ENCODE peak calls at places on chromosomes 2 and 18, in seven cellular contexts. One of them, this sample, is unnamed.

GRCh38 chr18:73479472-73479871 is 611.7 kb upstream of the NETO1 start:
- DNase-seq in tibial nerve: no peak
- DNase-seq in AG09309: no peak
- DNase-seq in lower leg skin: no peak
- DNase-seq in GM23248: peak; percentile 75
- DNase-seq in neuronal stem cell: no peak
- DNase-seq in CD8-positive, alpha-beta memory T cell: no peak
- DNase-seq in this sample: peak; percentile 34

GRCh38 chr2:143581989-143582719 is 452.9 kb downstream of the ARHGAP15 start:
- DNase-seq in neuronal stem cell: no peak
- DNase-seq in CD8-positive, alpha-beta memory T cell: no peak
- DNase-seq in GM23248: peak; percentile 47
- DNase-seq in lower leg skin: no peak
- DNase-seq in AG09309: no peak
- DNase-seq in tibial nerve: no peak
- DNase-seq in this sample: peak; percentile 63

GRCh38 chr18:72692595-72692994 is 148.5 kb upstream of the CBLN2 start:
- DNase-seq in AG09309: no peak
- DNase-seq in tibial nerve: no peak
- DNase-seq in GM23248: no peak
- DNase-seq in lower leg skin: no peak
- DNase-seq in neuronal stem cell: no peak
- DNase-seq in CD8-positive, alpha-beta memory T cell: no peak
- DNase-seq in this sample: no peak

GRCh38 chr2:26574066-26574899 is 66.9 kb downstream of the CIB4 start:
- DNase-seq in lower leg skin: no peak
- DNase-seq in CD8-positive, alpha-beta memory T cell: peak; percentile 28
- DNase-seq in tibial nerve: no peak
- DNase-seq in neuronal stem cell: no peak
- DNase-seq in AG09309: no peak
- DNase-seq in GM23248: no peak
- DNase-seq in this sample: no peak

GRCh38 chr2:234673961-234674759 is 177.3 kb upstream of the ARL4C start:
- DNase-seq in CD8-positive, alpha-beta memory T cell: no peak
- DNase-seq in GM23248: peak; percentile 37
- DNase-seq in neuronal stem cell: no peak
- DNase-seq in lower leg skin: no peak
- DNase-seq in tibial nerve: no peak
- DNase-seq in AG09309: no peak
- DNase-seq in this sample: no peak

GRCh38 chr18:9737814-9738160 is 29.7 kb downstream of the RAB31 start:
- DNase-seq in GM23248: peak; percentile 26
- DNase-seq in tibial nerve: no peak
- DNase-seq in AG09309: no peak
- DNase-seq in neuronal stem cell: no peak
- DNase-seq in lower leg skin: no peak
- DNase-seq in CD8-positive, alpha-beta memory T cell: no peak
- DNase-seq in this sample: no peak

GRCh38 chr18:66616523-66616983 is 12.7 kb upstream of the CDH19 start:
- DNase-seq in CD8-positive, alpha-beta memory T cell: no peak
- DNase-seq in tibial nerve: no peak
- DNase-seq in neuronal stem cell: no peak
- DNase-seq in AG09309: no peak
- DNase-seq in lower leg skin: no peak
- DNase-seq in GM23248: no peak
- DNase-seq in this sample: no peak

GRCh38 chr2:203750669-203751068 is 44.2 kb downstream of the CD28 start:
- DNase-seq in CD8-positive, alpha-beta memory T cell: no peak
- DNase-seq in AG09309: no peak
- DNase-seq in GM23248: no peak
- DNase-seq in lower leg skin: no peak
- DNase-seq in tibial nerve: no peak
- DNase-seq in neuronal stem cell: no peak
- DNase-seq in this sample: no peak

GRCh38 chr2:236499691-236500573 is 69.7 kb upstream of the ACKR3 start:
- DNase-seq in lower leg skin: no peak
- DNase-seq in CD8-positive, alpha-beta memory T cell: no peak
- DNase-seq in AG09309: no peak
- DNase-seq in tibial nerve: no peak
- DNase-seq in GM23248: peak; percentile 21
- DNase-seq in neuronal stem cell: no peak
- DNase-seq in this sample: peak; percentile 81

GRCh38 chr2:121326628-121327027 is 41.6 kb upstream of the TFCP2L1 start:
- DNase-seq in tibial nerve: no peak
- DNase-seq in CD8-positive, alpha-beta memory T cell: no peak
- DNase-seq in neuronal stem cell: no peak
- DNase-seq in AG09309: no peak
- DNase-seq in lower leg skin: no peak
- DNase-seq in GM23248: no peak
- DNase-seq in this sample: no peak

GRCh38 chr2:16273111-16273510 is 332.8 kb downstream of the MYCN start:
- DNase-seq in GM23248: no peak
- DNase-seq in neuronal stem cell: no peak
- DNase-seq in lower leg skin: no peak
- DNase-seq in CD8-positive, alpha-beta memory T cell: no peak
- DNase-seq in tibial nerve: no peak
- DNase-seq in AG09309: no peak
- DNase-seq in this sample: no peak

GRCh38 chr2:165938237-165938636 is 15.3 kb downstream of the TTC21B start:
- DNase-seq in GM23248: no peak
- DNase-seq in lower leg skin: no peak
- DNase-seq in neuronal stem cell: no peak
- DNase-seq in tibial nerve: no peak
- DNase-seq in AG09309: no peak
- DNase-seq in CD8-positive, alpha-beta memory T cell: no peak
- DNase-seq in this sample: no peak

GRCh38 chr18:62017618-62018017 is 124.8 kb upstream of the RNF152 start:
- DNase-seq in tibial nerve: no peak
- DNase-seq in GM23248: no peak
- DNase-seq in lower leg skin: no peak
- DNase-seq in neuronal stem cell: no peak
- DNase-seq in AG09309: no peak
- DNase-seq in CD8-positive, alpha-beta memory T cell: no peak
- DNase-seq in this sample: no peak

GRCh38 chr18:50231621-50232020 is 34.7 kb downstream of the CFAP53 start:
- DNase-seq in lower leg skin: no peak
- DNase-seq in AG09309: no peak
- DNase-seq in CD8-positive, alpha-beta memory T cell: no peak
- DNase-seq in neuronal stem cell: no peak
- DNase-seq in tibial nerve: no peak
- DNase-seq in GM23248: peak; percentile 33
- DNase-seq in this sample: no peak

GRCh38 chr18:12391487-12392136 is 14.6 kb upstream of the AFG3L2 start:
- DNase-seq in neuronal stem cell: peak; percentile 36
- DNase-seq in tibial nerve: peak; percentile 73
- DNase-seq in CD8-positive, alpha-beta memory T cell: peak; percentile 64
- DNase-seq in AG09309: no peak
- DNase-seq in lower leg skin: peak; percentile 43
- DNase-seq in GM23248: peak; percentile 90
- DNase-seq in this sample: peak; percentile 80

GRCh38 chr2:88452151-88452851 is at the start of gene FOXI3:
- DNase-seq in tibial nerve: no peak
- DNase-seq in GM23248: no peak
- DNase-seq in AG09309: no peak
- DNase-seq in lower leg skin: no peak
- DNase-seq in CD8-positive, alpha-beta memory T cell: no peak
- DNase-seq in neuronal stem cell: peak; percentile 31
- DNase-seq in this sample: no peak

GRCh38 chr2:218366621-218367414 is 10.2 kb downstream of the CATIP start:
- DNase-seq in GM23248: no peak
- DNase-seq in tibial nerve: no peak
- DNase-seq in neuronal stem cell: no peak
- DNase-seq in CD8-positive, alpha-beta memory T cell: no peak
- DNase-seq in AG09309: no peak
- DNase-seq in lower leg skin: no peak
- DNase-seq in this sample: no peak
- H3K4me3 ChIP-seq in GM23248: peak overlapping the region; percentile 76
- H3K4me3 ChIP-seq in tibial nerve: peak overlapping the region; percentile 64
- H3K4me3 ChIP-seq in neuronal stem cell: no peak overlapping the region
- H3K4me3 ChIP-seq in CD8-positive, alpha-beta memory T cell: peak overlapping the region; percentile 71
- H3K4me3 ChIP-seq in AG09309: no peak overlapping the region
- H3K4me3 ChIP-seq in lower leg skin: peak overlapping the region; percentile 28
- H3K4me3 ChIP-seq in this sample: no peak overlapping the region

GRCh38 chr2:35978218-35978617 is 377.4 kb upstream of the CRIM1 start:
- DNase-seq in AG09309: no peak
- DNase-seq in lower leg skin: no peak
- DNase-seq in GM23248: no peak
- DNase-seq in tibial nerve: no peak
- DNase-seq in neuronal stem cell: no peak
- DNase-seq in CD8-positive, alpha-beta memory T cell: no peak
- DNase-seq in this sample: no peak
- H3K4me3 ChIP-seq in AG09309: no peak overlapping the region
- H3K4me3 ChIP-seq in lower leg skin: no peak overlapping the region
- H3K4me3 ChIP-seq in GM23248: no peak overlapping the region
- H3K4me3 ChIP-seq in tibial nerve: no peak overlapping the region
- H3K4me3 ChIP-seq in neuronal stem cell: no peak overlapping the region
- H3K4me3 ChIP-seq in CD8-positive, alpha-beta memory T cell: no peak overlapping the region
- H3K4me3 ChIP-seq in this sample: no peak overlapping the region

GRCh38 chr2:127085260-127085666 is 21.7 kb downstream of the BIN1 start:
- DNase-seq in CD8-positive, alpha-beta memory T cell: no peak
- DNase-seq in neuronal stem cell: no peak
- DNase-seq in tibial nerve: no peak
- DNase-seq in AG09309: no peak
- DNase-seq in lower leg skin: no peak
- DNase-seq in GM23248: peak; percentile 27
- DNase-seq in this sample: no peak

GRCh38 chr2:127086800-127087737 is 19.9 kb downstream of the BIN1 start:
- DNase-seq in CD8-positive, alpha-beta memory T cell: no peak
- DNase-seq in GM23248: peak; percentile 50
- DNase-seq in neuronal stem cell: peak; percentile 61
- DNase-seq in tibial nerve: peak; percentile 77
- DNase-seq in AG09309: peak; percentile 58
- DNase-seq in lower leg skin: no peak
- DNase-seq in this sample: peak; percentile 95

GRCh38 chr2:127083819-127084503 is 23.0 kb downstream of the BIN1 start:
- DNase-seq in neuronal stem cell: no peak
- DNase-seq in AG09309: peak; percentile 92
- DNase-seq in CD8-positive, alpha-beta memory T cell: no peak
- DNase-seq in lower leg skin: peak; percentile 90
- DNase-seq in tibial nerve: peak; percentile 95
- DNase-seq in GM23248: peak; percentile 98
- DNase-seq in this sample: peak; percentile 99

GRCh38 chr2:127082974-127083373 is 24.0 kb downstream of the BIN1 start:
- DNase-seq in neuronal stem cell: no peak
- DNase-seq in tibial nerve: no peak
- DNase-seq in GM23248: peak; percentile 39
- DNase-seq in CD8-positive, alpha-beta memory T cell: no peak
- DNase-seq in AG09309: no peak
- DNase-seq in lower leg skin: no peak
- DNase-seq in this sample: peak; percentile 33

DNA sequence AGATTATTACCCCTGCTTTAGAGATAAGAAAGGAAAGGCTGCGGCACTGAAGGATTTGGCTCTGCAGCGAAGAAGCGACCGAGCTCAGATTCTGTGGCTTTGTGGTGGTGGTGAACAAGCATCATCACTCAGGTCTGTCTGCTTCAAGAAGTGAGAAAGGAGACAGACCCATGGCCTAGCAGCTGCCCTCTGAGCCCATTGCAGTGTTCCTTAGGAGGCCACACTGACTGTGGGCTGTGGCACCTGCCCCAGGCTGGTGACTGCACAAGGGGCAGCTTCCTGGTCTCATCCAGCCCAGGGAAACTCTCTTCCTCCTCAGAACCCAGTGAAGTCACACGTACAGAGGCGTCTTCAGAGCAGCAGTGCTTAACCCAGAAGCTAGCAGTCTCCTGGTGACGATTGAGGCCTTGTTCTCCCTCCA is 22.3 kb downstream of the BIN1 start:
- DNase-seq in GM23248: peak; percentile 47
- DNase-seq in AG09309: no peak
- DNase-seq in neuronal stem cell: no peak
- DNase-seq in CD8-positive, alpha-beta memory T cell: peak; percentile 81
- DNase-seq in lower leg skin: no peak
- DNase-seq in tibial nerve: no peak
- DNase-seq in this sample: no peak
- H3K4me3 ChIP-seq in GM23248: peak overlapping the region; percentile 37
- H3K4me3 ChIP-seq in AG09309: peak overlapping the region; percentile 10
- H3K4me3 ChIP-seq in neuronal stem cell: no peak overlapping the region
- H3K4me3 ChIP-seq in CD8-positive, alpha-beta memory T cell: no peak overlapping the region
- H3K4me3 ChIP-seq in lower leg skin: no peak overlapping the region
- H3K4me3 ChIP-seq in tibial nerve: no peak overlapping the region
- H3K4me3 ChIP-seq in this sample: no peak overlapping the region

DNA sequence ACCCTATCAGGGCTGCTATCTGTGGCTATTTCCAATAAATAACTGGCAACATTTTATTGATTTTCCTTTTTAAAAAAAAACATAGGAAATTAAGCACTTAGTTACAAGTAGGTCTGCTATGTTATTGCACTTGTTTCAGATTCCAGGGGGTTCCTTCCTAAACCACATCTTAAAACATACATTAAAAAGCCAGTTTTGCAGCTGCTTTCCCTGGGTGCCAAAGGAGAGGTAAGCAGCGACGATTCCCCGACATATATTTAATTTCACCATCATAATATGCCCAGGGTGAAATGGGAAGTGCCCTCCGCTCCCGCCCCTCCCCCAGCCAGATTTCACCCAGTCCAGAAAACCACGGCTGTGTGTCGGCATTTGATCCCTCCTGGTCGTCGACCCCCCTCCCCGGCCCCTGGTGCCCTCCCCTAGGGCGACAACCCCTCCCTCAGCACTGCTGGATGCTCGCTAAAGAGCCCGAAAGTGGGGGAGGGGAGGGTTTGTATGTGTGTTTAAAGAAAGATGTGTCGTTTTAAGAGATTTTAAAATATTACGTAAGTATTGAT is 3.1 kb upstream of the BCL11A start:
- DNase-seq in lower leg skin: no peak
- DNase-seq in neuronal stem cell: no peak
- DNase-seq in GM23248: no peak
- DNase-seq in tibial nerve: no peak
- DNase-seq in CD8-positive, alpha-beta memory T cell: no peak
- DNase-seq in AG09309: no peak
- DNase-seq in this sample: no peak
- H3K4me3 ChIP-seq in lower leg skin: no peak overlapping the region
- H3K4me3 ChIP-seq in neuronal stem cell: no peak overlapping the region
- H3K4me3 ChIP-seq in GM23248: no peak overlapping the region
- H3K4me3 ChIP-seq in tibial nerve: no peak overlapping the region
- H3K4me3 ChIP-seq in CD8-positive, alpha-beta memory T cell: no peak overlapping the region
- H3K4me3 ChIP-seq in AG09309: no peak overlapping the region
- H3K4me3 ChIP-seq in this sample: peak overlapping the region; percentile 8

DNA sequence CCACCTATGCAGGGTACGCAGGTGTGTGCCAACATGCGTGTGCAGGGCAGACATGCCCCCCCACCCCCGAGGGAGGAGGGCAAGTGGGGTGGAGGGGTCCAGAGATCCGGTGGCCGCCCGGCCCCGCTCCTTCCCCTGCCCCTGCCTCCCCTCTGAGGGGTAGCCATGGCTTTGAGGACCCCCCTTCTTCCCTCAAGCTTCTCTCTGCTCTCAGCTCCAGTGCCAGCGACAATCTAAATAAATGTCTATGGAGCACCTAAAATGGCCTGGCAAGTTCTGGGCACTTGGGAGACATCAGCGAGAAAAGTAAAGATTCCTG is 91.9 kb downstream of the ZFP36L2 start:
- DNase-seq in neuronal stem cell: no peak
- DNase-seq in tibial nerve: no peak
- DNase-seq in GM23248: no peak
- DNase-seq in AG09309: no peak
- DNase-seq in CD8-positive, alpha-beta memory T cell: no peak
- DNase-seq in lower leg skin: no peak
- DNase-seq in this sample: no peak
- H3K4me3 ChIP-seq in neuronal stem cell: no peak overlapping the region
- H3K4me3 ChIP-seq in tibial nerve: no peak overlapping the region
- H3K4me3 ChIP-seq in GM23248: no peak overlapping the region
- H3K4me3 ChIP-seq in AG09309: no peak overlapping the region
- H3K4me3 ChIP-seq in CD8-positive, alpha-beta memory T cell: peak overlapping the region; percentile 28
- H3K4me3 ChIP-seq in lower leg skin: no peak overlapping the region
- H3K4me3 ChIP-seq in this sample: no peak overlapping the region